ENCODE peak calls at places on chromosome X, in seven cellular contexts. V is NCI-H2171, K is fibroblast of mammary gland, J is RPMI8226, H is HFFc6, I is A673, M is kidney tubule cell. L is an unnamed sample.

GRCh38 chrX:103446665-103447302 is 70.4 kb downstream of the BEX3 start:
- DNase-seq in V (no peak), K (no peak), J (no peak), H (peak), I (no peak), M (peak), L (no peak)

GRCh38 chrX:96474357-96475125 is 210.1 kb upstream of the DIAPH2 start:
- DNase-seq in V (no peak), K (peak), J (no peak), H (no peak), I (no peak), M (peak), L (no peak)

GRCh38 chrX:39336709-39337294 is 535.5 kb downstream of the MID1IP1 start:
- DNase-seq in V (no peak), K (no peak), J (peak), H (no peak), I (peak), M (no peak), L (no peak)

GRCh38 chrX:87636533-87636932 is 118.9 kb downstream of the KLHL4 start:
- DNase-seq in V (no peak), K (no peak), J (no peak), H (no peak), I (no peak), M (no peak), L (no peak)

GRCh38 chrX:115449742-115450141 is 111.2 kb upstream of the PLS3 start:
- DNase-seq in V (no peak), K (peak), J (no peak), H (no peak), I (no peak), M (peak), L (no peak)

GRCh38 chrX:133810925-133811324 is 174.5 kb downstream of the GPC3 start:
- DNase-seq in V (no peak), K (no peak), J (no peak), H (no peak), I (no peak), M (no peak), L (no peak)

GRCh38 chrX:68717663-68718442 is 70.4 kb downstream of the STARD8 start:
- DNase-seq in V (no peak), K (no peak), J (no peak), H (no peak), I (no peak), M (no peak), L (no peak)

GRCh38 chrX:29627833-29628232 is 587.5 kb upstream of the MAGEB2 start:
- DNase-seq in V (no peak), K (no peak), J (no peak), H (no peak), I (no peak), M (no peak), L (no peak)

GRCh38 chrX:69107231-69107739 is 58.0 kb downstream of the PJA1 start:
- DNase-seq in V (no peak), K (no peak), J (no peak), H (no peak), I (peak), M (peak), L (no peak)

GRCh38 chrX:36684053-36684452 is 324.1 kb upstream of the FAM47C start:
- DNase-seq in V (no peak), K (no peak), J (no peak), H (no peak), I (peak), M (no peak), L (no peak)

GRCh38 chrX:78945186-78945912 is at the start of gene P2RY10:
- DNase-seq in V (no peak), K (no peak), J (peak), H (no peak), I (no peak), M (no peak), L (peak)

GRCh38 chrX:151902813-151903591 is 9.7 kb upstream of the MAGEA4 start:
- DNase-seq in V (no peak), K (peak), J (no peak), H (peak), I (no peak), M (peak), L (no peak)

GRCh38 chrX:136910565-136911040 is 30.1 kb upstream of the RBMX start:
- DNase-seq in V (no peak), K (peak), J (no peak), H (peak), I (no peak), M (no peak), L (no peak)

GRCh38 chrX:68699960-68700746 is 52.7 kb downstream of the STARD8 start:
- DNase-seq in V (no peak), K (peak), J (peak), H (peak), I (no peak), M (peak), L (no peak)

GRCh38 chrX:12978205-12979010 is 3.5 kb downstream of the TMSB4X start:
- DNase-seq in V (no peak), K (peak), J (peak), H (peak), I (peak), M (peak), L (peak)

GRCh38 chrX:56066016-56066415 is 166.1 kb upstream of the KLF8 start:
- DNase-seq in V (no peak), K (no peak), J (peak), H (no peak), I (no peak), M (no peak), L (no peak)

GRCh38 chrX:30888526-30889146 is 418 bp downstream of the TAB3 start:
- DNase-seq in V (no peak), K (peak), J (peak), H (peak), I (peak), M (no peak), L (no peak)

GRCh38 chrX:1178580-1179057 is 33.8 kb downstream of the CRLF2 start:
- DNase-seq in V (no peak), K (peak), J (peak), H (peak), I (peak), M (peak), L (no peak)

GRCh38 chrX:19739683-19740082 is 147.7 kb downstream of the SH3KBP1 start:
- DNase-seq in V (no peak), K (peak), J (peak), H (peak), I (peak), M (peak), L (peak)

GRCh38 chrX:153333271-153333670 is 682 bp upstream of the ZNF275 start:
- DNase-seq in V (no peak), K (peak), J (no peak), H (peak), I (no peak), M (no peak), L (no peak)

GRCh38 chrX:102887687-102888086 is 49.4 kb upstream of the RAB40AL start:
- DNase-seq in V (no peak), K (no peak), J (no peak), H (no peak), I (no peak), M (no peak), L (no peak)

GRCh38 chrX:71081348-71082148 is 13.4 kb upstream of the SNX12 start:
- DNase-seq in V (no peak), K (peak), J (no peak), H (no peak), I (no peak), M (no peak), L (no peak)

GRCh38 chrX:72045141-72045540 is 86.6 kb downstream of the RTL5 start:
- DNase-seq in V (no peak), K (no peak), J (no peak), H (no peak), I (no peak), M (no peak), L (no peak)

GRCh38 chrX:15515931-15516330 is 15.3 kb downstream of the BMX start:
- DNase-seq in V (no peak), K (no peak), J (no peak), H (no peak), I (no peak), M (no peak), L (no peak)

GRCh38 chrX:115650916-115651315 is 89.9 kb downstream of the PLS3 start:
- DNase-seq in V (peak), K (peak), J (peak), H (peak), I (peak), M (peak), L (peak)

GRCh38 chrX:39873111-39873510 is 224.6 kb downstream of the BCOR start:
- DNase-seq in V (no peak), K (no peak), J (no peak), H (no peak), I (no peak), M (no peak), L (no peak)

GRCh38 chrX:40299028-40299479 is 201.3 kb upstream of the BCOR start:
- DNase-seq in V (no peak), K (no peak), J (no peak), H (no peak), I (no peak), M (no peak), L (peak)